ENCODE peak calls at places on chromosomes 7 and 10, in eight cellular contexts. N is psoas muscle, Y is tibial nerve, B is neuronal stem cell, D is dermis microvascular lymphatic vessel endothelial cell, R is Calu3, I is midbrain, J is foreskin fibroblast. X is an unnamed sample.
A peak's percentile ranks its signal among the peaks of the same experiment; 100 is the strongest.

GRCh38 chr10:46293228-46293627 is 6.4 kb downstream of the ANTXRL start:
- DNase-seq in N (no peak), Y (no peak), B (no peak), D (no peak), R (no peak), I (no peak), J (no peak), X (no peak)

GRCh38 chr7:23093111-23093510 is 12.5 kb upstream of the KLHL7 start:
- DNase-seq in N (no peak), Y (no peak), B (no peak), D (no peak), R (no peak), I (no peak), J (no peak), X (no peak)

GRCh38 chr10:123134915-123135414 is 805 bp upstream of the HMX3 start:
- DNase-seq in N (no peak), Y (no peak), B (no peak), D (no peak), R (no peak), I (no peak), J (no peak), X (no peak)

GRCh38 chr10:92914478-92915066 is 66.3 kb downstream of the EXOC6 start:
- DNase-seq in N (no peak), Y (peak; percentile 78), B (peak; percentile 41), D (peak; percentile 57), R (peak; percentile 63), I (peak; percentile 38), J (peak; percentile 33), X (no peak)

GRCh38 chr10:3764626-3765375 is 20.2 kb downstream of the KLF6 start:
- DNase-seq in N (no peak), Y (no peak), B (no peak), D (no peak), R (no peak), I (no peak), J (no peak), X (no peak)

GRCh38 chr7:101164071-101164840 is 1.1 kb downstream of the VGF start:
- DNase-seq in N (no peak), Y (no peak), B (no peak), D (peak; percentile 60), R (peak; percentile 45), I (no peak), J (peak; percentile 69), X (no peak)

GRCh38 chr10:48242160-48242904 is 32.2 kb downstream of the FRMPD2 start:
- DNase-seq in N (no peak), Y (no peak), B (no peak), D (no peak), R (no peak), I (no peak), J (no peak), X (no peak)

GRCh38 chr7:139941866-139942265 is 112.8 kb downstream of the TBXAS1 start:
- DNase-seq in N (no peak), Y (no peak), B (no peak), D (no peak), R (no peak), I (no peak), J (no peak), X (no peak)

GRCh38 chr10:42924484-42924883 is 141.9 kb downstream of the BMS1 start:
- DNase-seq in N (no peak), Y (no peak), B (peak; percentile 27), D (no peak), R (no peak), I (no peak), J (no peak), X (no peak)

GRCh38 chr10:60137292-60137992 is 231.1 kb upstream of the CCDC6 start:
- DNase-seq in N (no peak), Y (no peak), B (no peak), D (peak; percentile 5), R (no peak), I (no peak), J (no peak), X (no peak)

GRCh38 chr10:124447741-124448466 is 1.9 kb downstream of the NKX1-2 start:
- DNase-seq in N (no peak), Y (no peak), B (no peak), D (no peak), R (no peak), I (no peak), J (no peak), X (no peak)

GRCh38 chr10:115953983-115954382 is 319.0 kb downstream of the GFRA1 start:
- DNase-seq in N (no peak), Y (no peak), B (no peak), D (no peak), R (no peak), I (no peak), J (no peak), X (no peak)

GRCh38 chr7:22339725-22340390 is 17.1 kb downstream of the RAPGEF5 start:
- DNase-seq in N (no peak), Y (no peak), B (no peak), D (no peak), R (no peak), I (no peak), J (no peak), X (no peak)

GRCh38 chr10:92712016-92712889 is 22.5 kb downstream of the HHEX start:
- DNase-seq in N (no peak), Y (no peak), B (no peak), D (no peak), R (no peak), I (no peak), J (no peak), X (no peak)

GRCh38 chr10:110704070-110704469 is 59.9 kb downstream of the RBM20 start:
- DNase-seq in N (no peak), Y (no peak), B (no peak), D (no peak), R (no peak), I (no peak), J (no peak), X (no peak)

GRCh38 chr7:18413447-18413846 is 82.1 kb upstream of the HDAC9 start:
- DNase-seq in N (no peak), Y (no peak), B (no peak), D (no peak), R (no peak), I (no peak), J (no peak), X (no peak)

GRCh38 chr7:22452142-22452763 is 47.7 kb downstream of the STEAP1B start:
- DNase-seq in N (peak; percentile 66), Y (peak; percentile 41), B (peak; percentile 48), D (peak; percentile 33), R (peak; percentile 91), I (peak; percentile 76), J (no peak), X (peak; percentile 48)

X was measured in substantia nigra.